ENCODE peak calls at places on chromosomes 16 and 17, in ten cellular contexts. W is neural progenitor cell, E is mesenchymal stem cell, A is SK-N-MC, F is GM12878, O is colonic mucosa, L is fibroblast of lung, N is GM23248, H is mesendoderm, T is DND-41. R is an unnamed sample.

GRCh38 chr16:84446596-84447392 is 57.7 kb downstream of the MEAK7 start:
- DNase-seq in A (no peak), F (no peak), E (no peak), T (no peak), O (no peak), N (peak), W (no peak), H (no peak), L (no peak), R (no peak)

GRCh38 chr16:51707666-51708065 is 556.6 kb upstream of the SALL1 start:
- DNase-seq in F (no peak), H (no peak), T (no peak), A (no peak), O (no peak), N (no peak), E (no peak), L (no peak), W (no peak), R (no peak)

GRCh38 chr17:46772013-46772878 is 46.2 kb downstream of the WNT3 start:
- DNase-seq in T (no peak), L (no peak), N (peak), F (no peak), H (peak), O (peak), A (no peak), W (peak), E (peak), R (peak)

GRCh38 chr17:45335721-45336120 is 18.9 kb upstream of the MAP3K14 start:
- DNase-seq in E (no peak), O (no peak), L (no peak), F (no peak), N (no peak), H (no peak), T (no peak), A (no peak), W (no peak), R (no peak)

GRCh38 chr16:66400503-66401380 is 26.4 kb upstream of the BEAN1 start:
- DNase-seq in N (no peak), T (peak), E (no peak), H (no peak), A (no peak), L (no peak), O (no peak), F (no peak), W (no peak), R (no peak)

GRCh38 chr16:87145181-87146176 is 171.7 kb downstream of the C16orf95 start:
- DNase-seq in E (peak), L (peak), O (no peak), F (no peak), T (no peak), W (no peak), A (no peak), N (peak), H (peak), R (no peak)

GRCh38 chr17:56700919-56701420 is 107.5 kb downstream of the NOG start:
- DNase-seq in H (peak), O (no peak), E (peak), L (no peak), F (no peak), T (no peak), A (no peak), N (no peak), W (no peak), R (no peak)

GRCh38 chr16:8567355-8568230 is 22.7 kb downstream of the TMEM114 start:
- DNase-seq in H (peak), N (peak), T (peak), E (peak), A (peak), L (peak), F (peak), W (peak), O (peak), R (no peak)

GRCh38 chr16:64621616-64622015 is 500.2 kb downstream of the CDH11 start:
- DNase-seq in F (no peak), A (no peak), T (no peak), E (no peak), N (peak), O (no peak), W (no peak), L (no peak), H (no peak), R (no peak)

GRCh38 chr17:44473367-44473766 is 29.8 kb downstream of the GPATCH8 start:
- DNase-seq in T (no peak), H (no peak), F (no peak), N (peak), E (no peak), O (no peak), A (no peak), L (no peak), W (no peak), R (no peak)

GRCh38 chr17:40518401-40519088 is 17.1 kb upstream of the TNS4 start:
- DNase-seq in O (peak), A (no peak), E (no peak), N (peak), F (no peak), H (peak), T (peak), W (no peak), L (no peak), R (no peak)

GRCh38 chr17:8556074-8556473 is 74.5 kb downstream of the MYH10 start:
- DNase-seq in N (peak), W (no peak), L (no peak), T (no peak), H (no peak), E (no peak), F (no peak), O (no peak), A (no peak), R (no peak)

GRCh38 chr17:74108126-74108705 is 95.3 kb upstream of the RPL38 start:
- DNase-seq in L (no peak), T (no peak), O (no peak), N (no peak), F (no peak), W (no peak), E (no peak), H (peak), A (no peak), R (no peak)

DNA sequence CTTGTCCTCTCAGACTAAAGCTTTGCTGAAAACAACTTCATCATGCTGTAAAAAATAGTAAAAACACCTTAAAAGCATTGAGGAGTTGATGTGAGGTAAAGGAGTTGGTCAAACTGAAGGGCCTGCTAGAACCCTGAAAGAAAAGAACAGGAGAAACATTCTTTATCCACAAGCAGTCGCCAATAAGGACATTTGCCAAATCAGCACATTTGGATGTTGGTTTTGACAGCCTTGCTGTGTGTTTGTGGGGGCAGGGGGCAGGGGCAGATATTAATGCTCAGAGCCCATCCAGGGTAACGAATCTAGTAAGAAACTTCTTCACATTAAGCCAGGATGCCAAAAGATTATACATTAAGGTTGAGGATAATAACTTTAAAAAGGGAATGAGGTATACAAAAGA is 399.9 kb upstream of the ZFHX3 start:
- DNase-seq in H (no peak), T (no peak), O (no peak), L (no peak), E (no peak), A (no peak), N (no peak), W (no peak), F (no peak), R (no peak)
- H3K27ac ChIP-seq in H (no peak), T (no peak), O (no peak), L (no peak), E (no peak), A (no peak), N (no peak), W (no peak), F (no peak), R (no peak)

GRCh38 chr16:78654929-78655328 is 555.5 kb downstream of the WWOX start:
- DNase-seq in E (no peak), H (no peak), A (no peak), T (no peak), W (no peak), L (no peak), N (no peak), F (no peak), O (no peak), R (no peak)
- H3K9ac ChIP-seq in E (no peak), H (no peak), A (no peak), T (no peak), W (no peak), L (no peak), N (no peak), F (no peak), O (no peak), R (no peak)

DNA sequence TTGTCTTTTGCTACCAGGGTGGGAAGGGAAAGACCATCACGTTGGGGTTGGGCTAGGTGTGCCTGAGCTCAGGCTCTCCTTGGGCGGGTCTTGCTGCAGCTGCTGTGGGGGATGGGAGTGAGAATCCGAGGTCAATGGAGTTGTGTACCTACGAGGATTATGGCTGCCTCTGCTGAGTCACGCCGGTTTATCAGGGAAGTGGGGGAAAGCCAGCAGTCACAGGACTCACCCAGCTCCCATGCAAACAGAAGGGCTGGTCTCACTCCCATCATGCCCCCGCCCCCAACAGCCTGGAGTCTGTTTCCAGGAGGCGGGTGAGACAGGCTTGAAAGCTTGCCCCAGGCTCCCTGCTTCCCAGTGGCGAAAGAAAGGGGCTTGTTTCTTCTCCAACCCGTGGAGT is 1259.0 kb upstream of the GOT2 start:
- DNase-seq in T (no peak), N (no peak), W (no peak), E (no peak), A (no peak), O (no peak), L (no peak), H (peak), F (no peak), R (no peak)
- H3K4me3 ChIP-seq in T (no peak), N (no peak), W (no peak), E (no peak), A (no peak), O (no peak), L (no peak), H (no peak), F (no peak), R (no peak)

GRCh38 chr17:2189231-2189630 is 114.4 kb downstream of the SMG6 start:
- DNase-seq in L (no peak), W (no peak), E (no peak), F (no peak), A (no peak), H (no peak), N (peak), T (no peak), O (no peak), R (no peak)
- H3K27ac ChIP-seq in L (peak), W (no peak), E (no peak), F (no peak), A (no peak), H (no peak), N (peak), T (peak), O (no peak), R (no peak)

R was measured in kidney.